ENCODE peak calls at places on chromosome 6, in five cellular contexts. N, R, U, P and Y are unnamed samples.

GRCh38 chr6:91659881-91660280 is 1073.0 kb upstream of the MAP3K7 start:
- DNase-seq in N (no peak), R (no peak), U (no peak), P (no peak), Y (no peak)

GRCh38 chr6:2020909-2021308 is 224.5 kb downstream of the GMDS start:
- DNase-seq in N (no peak), R (peak; percentile 54), U (no peak), P (no peak), Y (no peak)

GRCh38 chr6:37569999-37570776 is 70.5 kb upstream of the CCDC167 start:
- DNase-seq in N (no peak), R (no peak), U (no peak), P (no peak), Y (no peak)

GRCh38 chr6:41723178-41723935 is 12.1 kb downstream of the TFEB start:
- DNase-seq in N (peak; percentile 91), R (peak; percentile 96), U (peak; percentile 65), P (peak; percentile 57), Y (peak; percentile 38)

GRCh38 chr6:83511901-83512681 is at the start of gene PRSS35:
- DNase-seq in N (peak; percentile 77), R (peak; percentile 66), U (no peak), P (peak; percentile 24), Y (peak; percentile 34)

GRCh38 chr6:143333749-143334520 is 116.6 kb downstream of the ADAT2 start:
- DNase-seq in N (no peak), R (peak; percentile 60), U (no peak), P (no peak), Y (no peak)

GRCh38 chr6:156250593-156250992 is 526.6 kb upstream of the ARID1B start:
- DNase-seq in N (no peak), R (peak; percentile 4), U (no peak), P (no peak), Y (no peak)

GRCh38 chr6:30075094-30075986 is at the start of gene RNF39:
- DNase-seq in N (peak; percentile 68), R (peak; percentile 29), U (no peak), P (no peak), Y (no peak)

GRCh38 chr6:101640131-101640530 is 246.6 kb downstream of the GRIK2 start:
- DNase-seq in N (no peak), R (no peak), U (no peak), P (no peak), Y (no peak)

GRCh38 chr6:9830808-9831207 is 584.1 kb downstream of the TFAP2A start:
- DNase-seq in N (no peak), R (peak; percentile 49), U (peak; percentile 8), P (no peak), Y (no peak)

GRCh38 chr6:22334778-22335177 is 37.9 kb upstream of the PRL start:
- DNase-seq in N (no peak), R (no peak), U (no peak), P (no peak), Y (no peak)

GRCh38 chr6:166877906-166878305 is 78.4 kb downstream of the RNASET2 start:
- DNase-seq in N (no peak), R (peak; percentile 5), U (no peak), P (no peak), Y (no peak)

GRCh38 chr6:88705601-88706000 is 257.8 kb downstream of the RNGTT start:
- DNase-seq in N (no peak), R (no peak), U (no peak), P (no peak), Y (no peak)

GRCh38 chr6:163661271-163661671 is 246.8 kb downstream of the QKI start:
- DNase-seq in N (no peak), R (no peak), U (no peak), P (no peak), Y (no peak)
- H3K27ac ChIP-seq in N (no peak overlapping the region), R (no peak overlapping the region), U (no peak overlapping the region), P (no peak overlapping the region), Y (no peak overlapping the region)

GRCh38 chr6:115896538-115897129 is 164.1 kb downstream of the FRK start:
- DNase-seq in N (no peak), R (peak; percentile 64), U (no peak), P (no peak), Y (no peak)
- H3K27ac ChIP-seq in N (no peak overlapping the region), R (no peak overlapping the region), U (no peak overlapping the region), P (no peak overlapping the region), Y (no peak overlapping the region)

GRCh38 chr6:39684790-39685485 is 40.3 kb downstream of the KIF6 start:
- DNase-seq in N (no peak), R (peak; percentile 70), U (no peak), P (no peak), Y (no peak)

GRCh38 chr6:39681566-39682250 is 43.5 kb downstream of the KIF6 start:
- DNase-seq in N (no peak), R (peak; percentile 56), U (no peak), P (no peak), Y (no peak)

GRCh38 chr6:39686980-39687379 is 38.2 kb downstream of the KIF6 start:
- DNase-seq in N (no peak), R (no peak), U (no peak), P (peak; percentile 36), Y (no peak)

GRCh38 chr6:39688494-39688893 is 36.7 kb downstream of the KIF6 start:
- DNase-seq in N (no peak), R (peak; percentile 86), U (peak; percentile 13), P (no peak), Y (no peak)

DNA sequence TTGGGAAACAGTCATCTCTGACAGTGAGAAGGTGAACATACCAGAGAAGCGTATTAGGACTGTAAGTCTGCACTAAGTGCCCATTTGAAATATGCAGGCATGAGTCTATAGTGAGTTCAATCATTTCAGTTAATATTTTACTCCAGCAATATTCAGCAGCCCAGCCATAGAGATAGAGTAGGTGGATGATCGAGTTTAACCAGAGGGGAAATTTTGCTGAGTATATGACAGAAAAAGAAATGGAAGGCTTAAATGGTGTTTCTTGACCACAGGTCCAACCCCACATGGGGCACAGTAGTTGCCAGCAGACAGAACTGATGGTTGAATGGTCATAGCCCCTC is 39.8 kb downstream of the KIF6 start:
- DNase-seq in N (no peak), R (no peak), U (no peak), P (no peak), Y (no peak)
- H3K27ac ChIP-seq in N (no peak overlapping the region), R (no peak overlapping the region), U (no peak overlapping the region), P (peak overlapping the region; percentile 92), Y (peak overlapping the region; percentile 87)

DNA sequence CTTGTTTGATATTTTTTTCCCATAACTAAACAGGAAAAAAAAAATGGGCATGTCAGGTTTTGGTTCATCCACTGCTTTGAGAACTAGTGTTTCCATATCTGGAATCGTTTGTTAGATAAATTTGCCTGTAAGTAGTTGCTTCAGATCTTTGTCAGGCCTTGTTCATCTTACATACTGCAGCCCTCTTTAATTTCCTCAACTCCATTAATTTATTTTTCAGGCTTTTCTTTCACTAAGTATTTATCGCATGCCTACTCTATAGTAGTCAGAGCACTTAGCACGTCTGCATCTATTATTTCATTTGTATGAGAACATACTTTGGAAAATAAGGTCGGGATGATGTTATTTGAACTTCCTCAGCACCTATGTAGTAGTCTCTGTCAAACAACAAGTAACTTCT is 80.9 kb downstream of the CAP2 start:
- DNase-seq in N (no peak), R (no peak), U (no peak), P (no peak), Y (no peak)
- H3K27ac ChIP-seq in N (peak overlapping the region; percentile 79), R (no peak overlapping the region), U (no peak overlapping the region), P (no peak overlapping the region), Y (no peak overlapping the region)

DNA sequence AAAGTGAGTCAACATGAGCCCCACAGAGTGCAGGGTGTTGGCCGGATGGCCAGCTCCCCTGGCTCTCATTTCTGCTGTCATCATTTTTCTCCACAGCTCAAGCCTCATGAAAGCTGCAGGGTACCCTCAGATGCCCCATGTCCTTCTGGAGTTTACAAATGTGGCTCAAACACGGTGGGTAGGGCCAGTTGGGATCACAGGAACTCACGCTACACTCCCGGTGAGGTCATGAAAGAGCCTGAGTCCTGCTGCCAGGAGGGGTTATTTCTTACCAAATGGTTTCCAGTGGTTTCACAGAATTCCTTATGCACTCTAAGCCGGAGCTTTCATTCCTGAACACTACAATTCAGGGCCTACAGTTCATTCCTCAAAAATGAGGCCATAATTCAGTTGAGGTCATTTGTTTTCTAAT is 78.7 kb downstream of the TMEM170B start:
- DNase-seq in N (no peak), R (peak; percentile 96), U (peak; percentile 91), P (no peak), Y (no peak)
- H3K27ac ChIP-seq in N (no peak overlapping the region), R (peak overlapping the region; percentile 89), U (peak overlapping the region; percentile 94), P (no peak overlapping the region), Y (no peak overlapping the region)

GRCh38 chr6:26272171-26272631 is 92.8 kb upstream of the BTN3A2 start:
- DNase-seq in N (peak; percentile 72), R (peak; percentile 38), U (no peak), P (no peak), Y (peak; percentile 21)
- H3K27ac ChIP-seq in N (peak overlapping the region; percentile 69), R (peak overlapping the region; percentile 95), U (peak overlapping the region; percentile 84), P (peak overlapping the region; percentile 18), Y (peak overlapping the region; percentile 64)

GRCh38 chr6:136113736-136114173 is 136.4 kb downstream of the MTFR2 start:
- DNase-seq in N (no peak), R (peak; percentile 93), U (peak; percentile 52), P (peak; percentile 67), Y (no peak)
- H3K27ac ChIP-seq in N (peak overlapping the region; percentile 87), R (peak overlapping the region; percentile 47), U (peak overlapping the region; percentile 33), P (peak overlapping the region; percentile 3), Y (no peak overlapping the region)

GRCh38 chr6:21033575-21034026 is 499.3 kb downstream of the CDKAL1 start:
- DNase-seq in N (no peak), R (peak; percentile 94), U (peak; percentile 56), P (no peak), Y (no peak)
- H3K27ac ChIP-seq in N (no peak overlapping the region), R (peak overlapping the region; percentile 76), U (peak overlapping the region; percentile 68), P (no peak overlapping the region), Y (no peak overlapping the region)

DNA sequence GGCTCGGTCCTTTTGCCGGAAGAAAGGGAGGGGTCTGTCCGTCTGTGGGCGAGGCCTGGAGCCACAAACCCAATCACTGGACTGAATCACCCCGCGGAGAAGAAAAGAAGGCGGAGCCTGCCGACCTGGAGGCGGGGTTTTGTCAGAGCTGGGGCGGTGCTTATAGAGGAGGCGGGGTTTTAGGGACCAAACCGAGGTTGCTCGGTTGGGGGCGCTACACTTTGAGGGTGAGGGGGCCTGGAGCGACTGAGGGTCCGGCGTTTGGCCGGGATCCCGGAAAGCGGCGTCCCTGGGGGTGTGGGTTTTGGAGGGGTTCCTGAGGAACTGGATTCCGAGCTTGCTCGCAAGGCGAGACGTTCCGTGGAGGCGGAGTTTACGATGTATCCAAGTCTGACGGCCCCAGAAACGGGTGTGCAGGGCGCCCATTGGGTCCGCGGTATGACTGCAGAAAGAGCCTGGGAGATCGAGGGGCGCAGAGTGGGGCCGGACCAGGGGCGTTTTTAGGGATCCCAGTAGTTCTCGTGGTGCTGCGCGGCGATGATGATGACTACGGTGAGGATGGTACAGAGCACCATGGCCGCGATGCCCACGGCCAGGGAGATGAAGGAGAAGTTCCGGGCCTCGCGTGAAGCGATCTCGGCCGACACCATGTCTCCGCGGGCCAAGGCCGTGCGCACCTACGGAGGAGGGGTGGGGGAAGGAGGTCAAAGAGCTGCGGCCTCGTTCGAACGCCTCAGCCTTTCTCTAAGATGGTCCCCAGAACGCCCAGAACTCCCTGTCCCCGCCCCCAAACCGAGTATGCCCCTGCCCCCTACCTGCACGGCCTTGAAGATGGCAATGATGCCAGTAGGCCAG is 2.8 kb downstream of the PRRT1 start:
- DNase-seq in N (peak; percentile 78), R (peak; percentile 27), U (no peak), P (no peak), Y (peak; percentile 69)
- H3K27ac ChIP-seq in N (no peak overlapping the region), R (no peak overlapping the region), U (no peak overlapping the region), P (no peak overlapping the region), Y (no peak overlapping the region)